ENCODE peak calls at places on chromosomes 12 and 14, in five cellular contexts. One of them, this sample, is unnamed.

GRCh38 chr12:131076277-131076676 is 122.6 kb downstream of the ADGRD1 start:
- DNase-seq in testis: peak; percentile 1
- DNase-seq in right lobe of liver: no peak
- DNase-seq in effector memory CD4-positive, alpha-beta T cell: no peak
- DNase-seq in GM23248: no peak
- DNase-seq in this sample: no peak

GRCh38 chr14:64217318-64217717 is 76.9 kb downstream of the ESR2 start:
- DNase-seq in testis: peak; percentile 77
- DNase-seq in right lobe of liver: no peak
- DNase-seq in effector memory CD4-positive, alpha-beta T cell: no peak
- DNase-seq in GM23248: no peak
- DNase-seq in this sample: peak; percentile 68

GRCh38 chr12:124032265-124032886 is 59.4 kb downstream of the ZNF664 start:
- DNase-seq in testis: peak; percentile 75
- DNase-seq in right lobe of liver: peak; percentile 56
- DNase-seq in effector memory CD4-positive, alpha-beta T cell: no peak
- DNase-seq in GM23248: peak; percentile 85
- DNase-seq in this sample: peak; percentile 35

GRCh38 chr14:99648385-99648784 is 3.5 kb downstream of the HHIPL1 start:
- DNase-seq in testis: no peak
- DNase-seq in right lobe of liver: no peak
- DNase-seq in effector memory CD4-positive, alpha-beta T cell: no peak
- DNase-seq in GM23248: no peak
- DNase-seq in this sample: no peak

GRCh38 chr12:52354197-52354596 is 13.1 kb downstream of the KRT85 start:
- DNase-seq in testis: no peak
- DNase-seq in right lobe of liver: peak; percentile 46
- DNase-seq in effector memory CD4-positive, alpha-beta T cell: no peak
- DNase-seq in GM23248: no peak
- DNase-seq in this sample: no peak

GRCh38 chr14:69358233-69358963 is 39.7 kb downstream of the ERH start:
- DNase-seq in testis: no peak
- DNase-seq in right lobe of liver: no peak
- DNase-seq in effector memory CD4-positive, alpha-beta T cell: no peak
- DNase-seq in GM23248: no peak
- DNase-seq in this sample: no peak

GRCh38 chr12:98185606-98186005 is 329.8 kb upstream of the TMPO start:
- DNase-seq in testis: no peak
- DNase-seq in right lobe of liver: no peak
- DNase-seq in effector memory CD4-positive, alpha-beta T cell: no peak
- DNase-seq in GM23248: no peak
- DNase-seq in this sample: no peak

GRCh38 chr12:121443911-121444841 is 44.3 kb downstream of the RNF34 start:
- DNase-seq in testis: no peak
- DNase-seq in right lobe of liver: no peak
- DNase-seq in effector memory CD4-positive, alpha-beta T cell: no peak
- DNase-seq in GM23248: no peak
- DNase-seq in this sample: no peak

GRCh38 chr12:50052964-50053363 is 4.4 kb upstream of the ASIC1 start:
- DNase-seq in testis: no peak
- DNase-seq in right lobe of liver: no peak
- DNase-seq in effector memory CD4-positive, alpha-beta T cell: no peak
- DNase-seq in GM23248: no peak
- DNase-seq in this sample: no peak

GRCh38 chr12:71426030-71426570 is 13.5 kb upstream of the LGR5 start:
- DNase-seq in testis: no peak
- DNase-seq in right lobe of liver: no peak
- DNase-seq in effector memory CD4-positive, alpha-beta T cell: no peak
- DNase-seq in GM23248: no peak
- DNase-seq in this sample: no peak

GRCh38 chr12:6868211-6869048 is 1.1 kb downstream of the TPI1 start:
- DNase-seq in testis: no peak
- DNase-seq in right lobe of liver: no peak
- DNase-seq in effector memory CD4-positive, alpha-beta T cell: no peak
- DNase-seq in GM23248: peak; percentile 75
- DNase-seq in this sample: no peak

GRCh38 chr14:69571449-69571878 is 3.2 kb downstream of the CCDC177 start:
- DNase-seq in testis: no peak
- DNase-seq in right lobe of liver: no peak
- DNase-seq in effector memory CD4-positive, alpha-beta T cell: no peak
- DNase-seq in GM23248: peak; percentile 33
- DNase-seq in this sample: no peak

GRCh38 chr14:65210827-65211192 is 108.5 kb upstream of the MAX start:
- DNase-seq in testis: no peak
- DNase-seq in right lobe of liver: no peak
- DNase-seq in effector memory CD4-positive, alpha-beta T cell: no peak
- DNase-seq in GM23248: peak; percentile 32
- DNase-seq in this sample: no peak

GRCh38 chr14:77593501-77593911 is 22.9 kb downstream of the SPTLC2 start:
- DNase-seq in testis: no peak
- DNase-seq in right lobe of liver: no peak
- DNase-seq in effector memory CD4-positive, alpha-beta T cell: no peak
- DNase-seq in GM23248: peak; percentile 34
- DNase-seq in this sample: no peak

GRCh38 chr12:66697404-66697803 is 18.5 kb upstream of the GRIP1 start:
- DNase-seq in testis: no peak
- DNase-seq in right lobe of liver: no peak
- DNase-seq in effector memory CD4-positive, alpha-beta T cell: no peak
- DNase-seq in GM23248: no peak
- DNase-seq in this sample: no peak

GRCh38 chr14:58298880-58299664 is 717 bp downstream of the ARID4A start:
- DNase-seq in testis: peak; percentile 60
- DNase-seq in right lobe of liver: peak; percentile 63
- DNase-seq in effector memory CD4-positive, alpha-beta T cell: peak; percentile 20
- DNase-seq in GM23248: peak; percentile 55
- DNase-seq in this sample: peak; percentile 47

GRCh38 chr14:61488417-61488816 is 167.0 kb downstream of the PRKCH start:
- DNase-seq in testis: no peak
- DNase-seq in right lobe of liver: no peak
- DNase-seq in effector memory CD4-positive, alpha-beta T cell: no peak
- DNase-seq in GM23248: no peak
- DNase-seq in this sample: no peak

GRCh38 chr14:98136019-98136418 is 1136.0 kb downstream of the BCL11B start:
- DNase-seq in testis: no peak
- DNase-seq in right lobe of liver: no peak
- DNase-seq in effector memory CD4-positive, alpha-beta T cell: no peak
- DNase-seq in GM23248: no peak
- DNase-seq in this sample: no peak

GRCh38 chr12:110281549-110282342 is 699 bp downstream of the ATP2A2 start:
- DNase-seq in testis: peak; percentile 50
- DNase-seq in right lobe of liver: peak; percentile 57
- DNase-seq in effector memory CD4-positive, alpha-beta T cell: peak; percentile 15
- DNase-seq in GM23248: peak; percentile 78
- DNase-seq in this sample: peak; percentile 80

GRCh38 chr12:82186282-82186681 is 171.9 kb downstream of the CCDC59 start:
- DNase-seq in testis: no peak
- DNase-seq in right lobe of liver: no peak
- DNase-seq in effector memory CD4-positive, alpha-beta T cell: no peak
- DNase-seq in GM23248: no peak
- DNase-seq in this sample: no peak

GRCh38 chr12:111170559-111170958 is 198.3 kb downstream of the PHETA1 start:
- DNase-seq in testis: no peak
- DNase-seq in right lobe of liver: no peak
- DNase-seq in effector memory CD4-positive, alpha-beta T cell: no peak
- DNase-seq in GM23248: no peak
- DNase-seq in this sample: no peak

GRCh38 chr12:110071504-110071903 is 23.2 kb upstream of the C12orf76 start:
- DNase-seq in testis: no peak
- DNase-seq in right lobe of liver: no peak
- DNase-seq in effector memory CD4-positive, alpha-beta T cell: no peak
- DNase-seq in GM23248: no peak
- DNase-seq in this sample: no peak

GRCh38 chr12:87381747-87382146 is 647.5 kb downstream of the C12orf50 start:
- DNase-seq in testis: no peak
- DNase-seq in right lobe of liver: no peak
- DNase-seq in effector memory CD4-positive, alpha-beta T cell: no peak
- DNase-seq in GM23248: no peak
- DNase-seq in this sample: no peak

GRCh38 chr14:54564071-54564798 is 2.7 kb upstream of the SAMD4A start:
- DNase-seq in testis: no peak
- DNase-seq in right lobe of liver: no peak
- DNase-seq in effector memory CD4-positive, alpha-beta T cell: no peak
- DNase-seq in GM23248: peak; percentile 62
- DNase-seq in this sample: no peak

GRCh38 chr14:91416744-91417133 is 881 bp downstream of the CCDC88C start:
- DNase-seq in testis: peak; percentile 37
- DNase-seq in right lobe of liver: no peak
- DNase-seq in effector memory CD4-positive, alpha-beta T cell: no peak
- DNase-seq in GM23248: no peak
- DNase-seq in this sample: no peak

GRCh38 chr14:33475623-33476022 is 475.3 kb downstream of the EGLN3 start:
- DNase-seq in testis: peak; percentile 55
- DNase-seq in right lobe of liver: no peak
- DNase-seq in effector memory CD4-positive, alpha-beta T cell: peak; percentile 3
- DNase-seq in GM23248: peak; percentile 41
- DNase-seq in this sample: peak; percentile 57

GRCh38 chr14:23522643-23523198 is 28.8 kb downstream of the ZFHX2 start:
- DNase-seq in testis: no peak
- DNase-seq in right lobe of liver: no peak
- DNase-seq in effector memory CD4-positive, alpha-beta T cell: no peak
- DNase-seq in GM23248: no peak
- DNase-seq in this sample: no peak
- H3K27ac ChIP-seq in testis: no peak overlapping the region
- H3K27ac ChIP-seq in right lobe of liver: no peak overlapping the region
- H3K27ac ChIP-seq in effector memory CD4-positive, alpha-beta T cell: no peak overlapping the region
- H3K27ac ChIP-seq in GM23248: no peak overlapping the region
- H3K27ac ChIP-seq in this sample: no peak overlapping the region

DNA sequence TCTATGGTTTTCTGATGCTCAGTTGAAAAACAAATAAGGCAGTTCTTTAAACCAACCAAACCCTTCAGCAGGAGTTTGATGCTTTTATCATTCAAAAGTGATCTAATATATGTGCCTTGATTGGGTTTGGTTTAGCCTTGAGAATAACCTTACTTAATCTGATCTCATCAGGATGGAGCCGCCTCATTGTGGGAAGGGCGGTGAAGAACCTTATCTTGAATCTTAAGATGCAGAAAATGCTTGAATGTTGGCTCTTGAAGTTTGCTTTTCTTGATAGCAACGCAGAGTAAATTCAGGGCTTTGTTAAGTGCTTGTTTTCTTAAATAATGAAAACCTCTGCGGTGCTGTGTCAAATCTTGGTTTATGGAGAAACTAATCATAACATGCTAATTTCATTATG is 138.2 kb downstream of the MON2 start:
- DNase-seq in testis: no peak
- DNase-seq in right lobe of liver: no peak
- DNase-seq in effector memory CD4-positive, alpha-beta T cell: peak; percentile 6
- DNase-seq in GM23248: peak; percentile 66
- DNase-seq in this sample: no peak
- H3K4me3 ChIP-seq in testis: no peak overlapping the region
- H3K4me3 ChIP-seq in right lobe of liver: no peak overlapping the region
- H3K4me3 ChIP-seq in effector memory CD4-positive, alpha-beta T cell: peak overlapping the region; percentile 76
- H3K4me3 ChIP-seq in GM23248: peak overlapping the region; percentile 90
- H3K4me3 ChIP-seq in this sample: no peak overlapping the region

GRCh38 chr12:117718559-117718958 is 250.2 kb downstream of the KSR2 start:
- DNase-seq in testis: no peak
- DNase-seq in right lobe of liver: no peak
- DNase-seq in effector memory CD4-positive, alpha-beta T cell: no peak
- DNase-seq in GM23248: no peak
- DNase-seq in this sample: no peak

GRCh38 chr12:117714203-117714602 is 254.6 kb downstream of the KSR2 start:
- DNase-seq in testis: no peak
- DNase-seq in right lobe of liver: no peak
- DNase-seq in effector memory CD4-positive, alpha-beta T cell: no peak
- DNase-seq in GM23248: no peak
- DNase-seq in this sample: no peak

GRCh38 chr12:117718141-117718540 is 250.6 kb downstream of the KSR2 start:
- DNase-seq in testis: no peak
- DNase-seq in right lobe of liver: no peak
- DNase-seq in effector memory CD4-positive, alpha-beta T cell: no peak
- DNase-seq in GM23248: peak; percentile 17
- DNase-seq in this sample: no peak
- H3K27ac ChIP-seq in testis: no peak overlapping the region
- H3K27ac ChIP-seq in right lobe of liver: no peak overlapping the region
- H3K27ac ChIP-seq in effector memory CD4-positive, alpha-beta T cell: no peak overlapping the region
- H3K27ac ChIP-seq in GM23248: no peak overlapping the region
- H3K27ac ChIP-seq in this sample: no peak overlapping the region

DNA sequence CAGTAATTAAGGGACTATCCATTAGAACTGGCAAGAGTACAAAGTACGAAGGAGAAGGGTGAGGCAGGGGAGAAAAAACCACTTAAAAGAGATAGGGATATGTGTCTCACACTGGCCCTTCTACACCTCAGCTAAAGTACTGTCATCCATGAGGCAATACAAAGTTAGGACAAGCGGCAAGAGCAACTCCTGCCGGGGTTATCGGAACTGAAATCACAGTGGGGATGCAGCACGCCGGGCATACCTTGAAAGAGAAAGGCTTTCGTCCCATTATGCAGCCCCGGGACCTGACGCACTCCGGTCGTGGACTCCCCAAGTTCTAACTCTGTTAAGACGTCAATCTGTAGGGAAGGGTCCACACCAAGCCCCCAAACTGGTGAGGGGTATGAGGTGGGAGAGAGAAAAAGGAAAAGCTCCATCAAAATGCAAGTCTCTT is 1.1 kb downstream of the NELL2 start:
- DNase-seq in testis: no peak
- DNase-seq in right lobe of liver: no peak
- DNase-seq in effector memory CD4-positive, alpha-beta T cell: peak; percentile 6
- DNase-seq in GM23248: peak; percentile 7
- DNase-seq in this sample: no peak
- H3K4me3 ChIP-seq in testis: peak overlapping the region; percentile 67
- H3K4me3 ChIP-seq in right lobe of liver: no peak overlapping the region
- H3K4me3 ChIP-seq in effector memory CD4-positive, alpha-beta T cell: peak overlapping the region; percentile 79
- H3K4me3 ChIP-seq in GM23248: peak overlapping the region; percentile 70
- H3K4me3 ChIP-seq in this sample: peak overlapping the region; percentile 55

DNA sequence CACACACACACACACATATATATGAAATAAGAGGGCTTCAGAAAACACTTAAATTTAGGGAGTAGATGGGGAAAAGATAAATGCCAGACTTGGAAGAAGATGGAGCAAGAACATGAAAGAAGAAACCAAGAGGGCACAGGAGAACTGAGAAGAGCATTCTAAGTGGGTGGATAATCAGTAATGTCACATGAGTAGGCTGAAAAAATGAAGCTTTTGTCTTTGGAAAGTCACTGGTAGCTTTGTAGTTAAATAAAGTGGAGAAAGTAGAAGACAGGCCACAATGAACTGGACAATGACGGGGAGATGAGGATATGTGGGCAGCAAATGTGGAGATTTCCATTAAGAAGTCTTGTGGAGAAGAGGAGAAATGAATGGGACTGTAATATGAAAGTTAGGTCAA is 2.2 kb upstream of the ZC2HC1C start:
- DNase-seq in testis: no peak
- DNase-seq in right lobe of liver: no peak
- DNase-seq in effector memory CD4-positive, alpha-beta T cell: no peak
- DNase-seq in GM23248: no peak
- DNase-seq in this sample: no peak
- H3K27ac ChIP-seq in testis: no peak overlapping the region
- H3K27ac ChIP-seq in right lobe of liver: no peak overlapping the region
- H3K27ac ChIP-seq in effector memory CD4-positive, alpha-beta T cell: no peak overlapping the region
- H3K27ac ChIP-seq in GM23248: no peak overlapping the region
- H3K27ac ChIP-seq in this sample: no peak overlapping the region